ENCODE peak calls at places on chromosomes 12 and 14, in four cellular contexts. B, G, L and F are unnamed samples.

GRCh38 chr14:74085047-74085637 is 386 bp downstream of the LIN52 start:
- DNase-seq in L (peak; percentile 21), B (no peak), G (no peak), F (no peak)

GRCh38 chr14:91399868-91400640 is 17.6 kb downstream of the CCDC88C start:
- DNase-seq in B (no peak), G (no peak), L (no peak), F (no peak)

GRCh38 chr14:39107624-39108023 is 4.6 kb upstream of the SEC23A start:
- DNase-seq in G (no peak), B (no peak), L (peak; percentile 67), F (no peak)

GRCh38 chr12:12721251-12721689 is 4.1 kb downstream of the CDKN1B start:
- DNase-seq in G (no peak), B (no peak), L (peak; percentile 69), F (no peak)

GRCh38 chr12:117370588-117370987 is 9.2 kb upstream of the NOS1 start:
- DNase-seq in L (no peak), B (no peak), G (no peak), F (no peak)

GRCh38 chr14:68627868-68628604 is 164.8 kb downstream of the ZFP36L1 start:
- DNase-seq in B (no peak), L (peak; percentile 28), G (no peak), F (peak; percentile 49)

GRCh38 chr14:53850714-53851296 is 105.8 kb downstream of the BMP4 start:
- DNase-seq in G (no peak), L (peak; percentile 72), B (no peak), F (no peak)

GRCh38 chr14:26765768-26766550 is 168.1 kb upstream of the NOVA1 start:
- DNase-seq in L (peak; percentile 74), B (peak; percentile 53), G (no peak), F (no peak)

GRCh38 chr12:23854598-23854997 is 94.9 kb downstream of the SOX5 start:
- DNase-seq in B (no peak), G (no peak), L (no peak), F (no peak)

GRCh38 chr14:102540310-102541028 is 30.9 kb upstream of the ANKRD9 start:
- DNase-seq in B (no peak), G (no peak), L (no peak), F (no peak)

GRCh38 chr14:34722723-34723545 is 8.5 kb upstream of the CFL2 start:
- DNase-seq in B (no peak), L (peak; percentile 77), G (no peak), F (no peak)

GRCh38 chr12:76312314-76312713 is 35.9 kb downstream of the BBS10 start:
- DNase-seq in L (no peak), B (no peak), G (no peak), F (no peak)

GRCh38 chr12:14960548-14961465 is 594 bp downstream of the ARHGDIB start:
- DNase-seq in B (peak; percentile 54), G (no peak), L (peak; percentile 66), F (no peak)

GRCh38 chr12:105740337-105740736 is 398.4 kb downstream of the NUAK1 start:
- DNase-seq in G (no peak), L (no peak), B (no peak), F (no peak)

GRCh38 chr14:86961106-86961716 is 1031.8 kb downstream of the GALC start:
- DNase-seq in G (no peak), B (no peak), L (peak; percentile 38), F (no peak)

GRCh38 chr12:26833692-26834168 is 736 bp upstream of the ITPR2 start:
- DNase-seq in G (no peak), L (peak; percentile 34), B (no peak), F (no peak)

GRCh38 chr14:37588667-37588955 is 6.4 kb downstream of the FOXA1 start:
- DNase-seq in B (no peak), L (peak; percentile 72), G (no peak), F (no peak)

GRCh38 chr12:132907216-132907615 is 19.8 kb upstream of the CHFR start:
- DNase-seq in B (no peak), G (no peak), L (no peak), F (no peak)

GRCh38 chr12:128951448-128951847 is 98.2 kb downstream of the GLT1D1 start:
- DNase-seq in G (no peak), B (no peak), L (no peak), F (no peak)

GRCh38 chr12:124188561-124189405 is 106.1 kb upstream of the RFLNA start:
- DNase-seq in L (peak; percentile 83), B (no peak), G (no peak), F (no peak)

GRCh38 chr14:27056586-27056985 is 458.8 kb upstream of the NOVA1 start:
- DNase-seq in B (no peak), L (no peak), G (no peak), F (no peak)

GRCh38 chr12:93419388-93420034 is 22.2 kb downstream of the UBE2N start:
- DNase-seq in L (peak; percentile 68), B (no peak), G (no peak), F (no peak)

GRCh38 chr14:88986146-88986841 is 161.8 kb downstream of the TTC8 start:
- DNase-seq in G (no peak), B (peak; percentile 54), L (peak; percentile 74), F (no peak)

GRCh38 chr14:64683264-64683663 is 21.0 kb upstream of the PLEKHG3 start:
- DNase-seq in B (no peak), G (no peak), L (no peak), F (peak; percentile 87)

GRCh38 chr12:80936642-80937390 is 918 bp downstream of the LIN7A start:
- DNase-seq in B (peak; percentile 58), G (no peak), L (peak; percentile 7), F (peak; percentile 66)

GRCh38 chr12:96371138-96371786 is 29.0 kb downstream of the CDK17 start:
- DNase-seq in B (no peak), G (no peak), L (no peak), F (no peak)
- H3K27ac ChIP-seq in B (no peak overlapping the region), G (no peak overlapping the region), L (no peak overlapping the region), F (no peak overlapping the region)

GRCh38 chr12:71240941-71241340 is 83.1 kb upstream of the TSPAN8 start:
- DNase-seq in L (no peak), G (no peak), B (no peak), F (no peak)
- TF ChIP-seq CTCF in L (no peak), G (no peak), B (no peak), F (no peak)

DNA sequence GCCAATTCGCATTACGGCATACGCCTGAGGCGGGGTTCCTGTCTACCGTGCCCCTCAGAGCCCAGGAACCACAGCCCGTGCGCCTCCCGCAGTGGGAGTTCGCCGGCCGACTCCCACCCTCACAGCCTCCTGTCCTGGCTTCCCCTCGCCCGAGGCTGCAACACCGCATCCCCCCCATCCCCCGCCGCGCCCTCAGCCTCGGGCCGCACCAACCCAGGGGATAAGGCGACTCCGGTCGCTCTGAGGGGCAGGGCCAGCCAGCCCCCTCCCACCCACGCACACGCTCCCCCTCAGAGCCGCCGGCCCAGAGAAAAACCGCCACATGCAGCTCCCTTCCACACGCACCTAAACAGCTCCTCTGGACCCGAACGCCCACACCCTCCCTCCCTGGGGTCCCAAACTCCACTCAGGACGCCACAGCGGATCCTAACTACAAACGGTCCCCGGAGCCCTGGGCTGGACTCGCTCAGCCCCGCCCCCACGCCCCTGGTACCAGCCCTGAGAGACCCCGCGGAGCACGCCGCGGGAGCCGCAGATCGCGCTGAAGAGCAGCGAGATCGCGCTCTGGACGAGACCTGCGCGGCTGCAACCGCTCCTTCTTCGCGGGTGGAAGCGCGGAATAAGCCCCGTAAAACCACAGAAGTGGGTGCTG is at the start of gene C14orf39:
- DNase-seq in L (peak; percentile 65), G (no peak), B (peak; percentile 80), F (no peak)
- H3K27ac ChIP-seq in L (no peak within 1 kb of the TSS), G (no peak within 1 kb of the TSS), B (no peak within 1 kb of the TSS), F (no peak within 1 kb of the TSS)

GRCh38 chr12:41515953-41516352 is 327.8 kb downstream of the PDZRN4 start:
- DNase-seq in L (no peak), B (no peak), G (no peak), F (no peak)

GRCh38 chr12:41512531-41512930 is 324.4 kb downstream of the PDZRN4 start:
- DNase-seq in B (no peak), L (no peak), G (no peak), F (no peak)

GRCh38 chr12:41511247-41511646 is 323.1 kb downstream of the PDZRN4 start:
- DNase-seq in B (no peak), G (no peak), L (no peak), F (no peak)

GRCh38 chr12:41514050-41514449 is 325.9 kb downstream of the PDZRN4 start:
- DNase-seq in B (no peak), G (no peak), L (no peak), F (no peak)

DNA sequence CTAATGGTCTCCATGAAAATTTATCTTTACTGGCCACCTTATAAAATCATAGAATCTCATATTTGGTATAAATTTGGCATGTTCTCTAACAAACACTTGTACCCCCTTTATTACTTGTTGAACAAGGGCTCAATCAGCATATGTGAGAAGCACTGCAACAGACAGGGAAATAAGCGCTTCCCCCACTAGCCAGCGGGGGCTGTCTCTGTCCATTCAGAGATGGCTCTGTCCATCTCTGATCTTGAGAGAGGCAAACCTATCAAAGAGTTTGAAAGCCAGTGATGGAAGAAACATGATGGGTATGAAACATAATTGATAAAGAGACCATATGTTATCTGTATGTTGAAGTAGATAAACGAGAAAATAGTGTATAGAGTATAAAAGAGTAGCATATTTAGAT is 326.8 kb downstream of the PDZRN4 start:
- DNase-seq in L (no peak), B (no peak), G (no peak), F (no peak)
- TF ChIP-seq CTCF in L (peak; percentile 43), B (no peak), G (no peak), F (no peak)

GRCh38 chr14:51520087-51520486 is 131.6 kb upstream of the FRMD6 start:
- DNase-seq in G (no peak), L (peak; percentile 38), B (no peak), F (no peak)

GRCh38 chr14:51517116-51517515 is 134.6 kb upstream of the FRMD6 start:
- DNase-seq in L (no peak), B (no peak), G (no peak), F (no peak)

GRCh38 chr14:51518681-51519080 is 133.0 kb upstream of the FRMD6 start:
- DNase-seq in L (no peak), B (no peak), G (no peak), F (no peak)

GRCh38 chr14:51521764-51522163 is 129.9 kb upstream of the FRMD6 start:
- DNase-seq in B (no peak), L (peak; percentile 60), G (no peak), F (no peak)

GRCh38 chr14:51518280-51518679 is 133.4 kb upstream of the FRMD6 start:
- DNase-seq in L (no peak), B (no peak), G (no peak), F (no peak)
- H3K27ac ChIP-seq in L (no peak overlapping the region), B (no peak overlapping the region), G (no peak overlapping the region), F (no peak overlapping the region)

GRCh38 chr14:31934767-31935266 is 142.3 kb upstream of the ARHGAP5 start:
- DNase-seq in L (peak; percentile 61), B (no peak), G (no peak), F (no peak)
- TF ChIP-seq CTCF in L (peak; percentile 75), B (peak; percentile 51), G (no peak), F (no peak)

GRCh38 chr12:65899289-65899688 is 75.0 kb downstream of the HMGA2 start:
- DNase-seq in G (no peak), L (no peak), B (no peak), F (no peak)
- H3K27ac ChIP-seq in G (no peak overlapping the region), L (no peak overlapping the region), B (no peak overlapping the region), F (no peak overlapping the region)

DNA sequence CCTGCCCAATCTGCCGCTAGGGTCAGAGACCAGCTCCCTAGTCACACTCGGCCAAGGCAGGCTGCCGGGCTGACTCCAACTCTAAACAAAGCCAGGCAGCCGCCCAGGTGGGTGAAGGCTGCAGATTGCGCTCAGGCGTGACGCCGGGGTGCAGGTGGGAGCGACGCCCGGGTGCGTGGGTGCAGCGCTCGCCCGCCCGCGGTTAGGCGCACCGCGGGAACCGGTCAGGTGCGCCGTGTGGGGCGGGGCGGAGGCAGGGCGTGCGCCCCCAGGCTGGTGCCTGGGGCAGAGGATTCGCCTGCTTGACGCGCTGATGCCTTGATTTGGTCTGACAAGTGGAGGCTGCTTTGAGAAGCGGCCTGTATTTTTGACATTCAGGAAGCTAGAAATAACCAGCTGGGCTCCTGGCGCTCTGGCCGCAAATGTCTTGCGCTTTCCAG is 126.7 kb upstream of the HIF1A start:
- DNase-seq in B (no peak), G (peak; percentile 52), L (peak; percentile 57), F (no peak)
- TF ChIP-seq CTCF in B (no peak), G (no peak), L (peak; percentile 21), F (no peak)